ENCODE peak calls at places on chromosomes 1 and 21, in seven cellular contexts. F, V, M, I, A, Y and X are unnamed samples.

GRCh38 chr1:24555591-24556413 is at the start of gene NCMAP:
- DNase-seq in F (peak; percentile 65), V (peak; percentile 94), M (no peak), I (peak; percentile 46), A (no peak), Y (no peak), X (peak; percentile 32)

GRCh38 chr21:43300496-43301423 is 126.2 kb downstream of the SIK1 start:
- DNase-seq in F (no peak), V (peak; percentile 79), M (no peak), I (no peak), A (no peak), Y (peak; percentile 88), X (no peak)

GRCh38 chr1:9194024-9194423 is 40.5 kb upstream of the H6PD start:
- DNase-seq in F (no peak), V (no peak), M (no peak), I (no peak), A (no peak), Y (no peak), X (no peak)

GRCh38 chr1:42210421-42211133 is 46.0 kb upstream of the GUCA2A start:
- DNase-seq in F (no peak), V (no peak), M (no peak), I (no peak), A (peak; percentile 57), Y (peak; percentile 40), X (no peak)

GRCh38 chr1:6424000-6424565 is 493 bp upstream of the ESPN start:
- DNase-seq in F (no peak), V (peak; percentile 83), M (no peak), I (no peak), A (no peak), Y (no peak), X (no peak)

GRCh38 chr1:215082532-215083407 is at the start of gene KCNK2:
- DNase-seq in F (no peak), V (peak; percentile 68), M (no peak), I (no peak), A (peak; percentile 49), Y (no peak), X (no peak)

GRCh38 chr1:70966018-70966638 is 81.5 kb downstream of the PTGER3 start:
- DNase-seq in F (no peak), V (no peak), M (no peak), I (no peak), A (peak; percentile 27), Y (peak; percentile 3), X (no peak)

GRCh38 chr1:186682721-186683120 is 2.5 kb upstream of the PTGS2 start:
- DNase-seq in F (no peak), V (no peak), M (no peak), I (no peak), A (peak; percentile 86), Y (no peak), X (no peak)

GRCh38 chr21:35079181-35079580 is 30.1 kb upstream of the RUNX1 start:
- DNase-seq in F (no peak), V (no peak), M (no peak), I (no peak), A (no peak), Y (no peak), X (no peak)

GRCh38 chr1:145849356-145850165 is 4.1 kb downstream of the NUDT17 start:
- DNase-seq in F (peak; percentile 49), V (peak; percentile 59), M (no peak), I (no peak), A (peak; percentile 75), Y (peak; percentile 59), X (no peak)

GRCh38 chr1:71413441-71414170 is 332.8 kb upstream of the ZRANB2 start:
- DNase-seq in F (no peak), V (no peak), M (no peak), I (no peak), A (peak; percentile 39), Y (no peak), X (no peak)

GRCh38 chr1:226664413-226665101 is 74.5 kb downstream of the ITPKB start:
- DNase-seq in F (no peak), V (no peak), M (no peak), I (no peak), A (peak; percentile 95), Y (no peak), X (no peak)

GRCh38 chr1:226666164-226666506 is 72.9 kb downstream of the ITPKB start:
- DNase-seq in F (no peak), V (no peak), M (no peak), I (no peak), A (no peak), Y (no peak), X (no peak)

GRCh38 chr1:226666714-226667113 is 72.4 kb downstream of the ITPKB start:
- DNase-seq in F (no peak), V (no peak), M (no peak), I (no peak), A (no peak), Y (no peak), X (no peak)

GRCh38 chr1:226663327-226663704 is 75.8 kb downstream of the ITPKB start:
- DNase-seq in F (no peak), V (no peak), M (no peak), I (no peak), A (no peak), Y (no peak), X (no peak)

DNA sequence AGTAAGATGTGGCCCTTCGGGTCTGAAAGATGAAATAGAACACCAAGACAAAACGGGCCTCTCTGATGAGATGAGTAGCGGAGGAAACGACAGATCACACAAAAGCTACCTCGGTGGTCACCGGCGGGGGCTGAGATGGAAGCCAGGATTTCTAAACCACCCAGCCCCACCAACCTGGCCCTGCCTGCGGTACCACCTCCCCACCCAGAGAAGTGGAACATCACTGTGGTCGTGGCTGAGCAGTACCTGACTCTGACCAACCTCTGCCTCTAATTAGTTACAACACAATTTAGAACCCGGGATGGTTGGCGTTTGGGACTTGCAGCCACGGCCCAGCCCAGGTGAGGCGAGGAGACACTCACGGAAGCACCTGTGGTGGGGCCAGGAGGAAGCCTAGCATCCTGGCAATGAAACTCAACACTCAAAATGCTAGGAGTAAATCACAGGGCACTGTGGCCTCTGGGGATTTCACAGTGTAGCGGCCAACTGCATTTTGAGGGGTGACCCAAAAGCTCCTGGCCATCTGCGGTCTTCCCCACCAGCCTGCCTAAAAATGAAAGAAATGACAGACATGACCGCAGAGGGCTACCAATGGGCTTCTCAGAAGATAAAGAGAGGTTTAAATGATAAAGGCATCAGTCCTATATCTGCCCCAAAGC is 73.4 kb downstream of the ITPKB start:
- DNase-seq in F (no peak), V (no peak), M (no peak), I (no peak), A (no peak), Y (no peak), X (no peak)
- H3K4me3 ChIP-seq in F (no peak overlapping the region), V (no peak overlapping the region), M (no peak overlapping the region), I (no peak overlapping the region), A (no peak overlapping the region), Y (no peak overlapping the region), X (no peak overlapping the region)

DNA sequence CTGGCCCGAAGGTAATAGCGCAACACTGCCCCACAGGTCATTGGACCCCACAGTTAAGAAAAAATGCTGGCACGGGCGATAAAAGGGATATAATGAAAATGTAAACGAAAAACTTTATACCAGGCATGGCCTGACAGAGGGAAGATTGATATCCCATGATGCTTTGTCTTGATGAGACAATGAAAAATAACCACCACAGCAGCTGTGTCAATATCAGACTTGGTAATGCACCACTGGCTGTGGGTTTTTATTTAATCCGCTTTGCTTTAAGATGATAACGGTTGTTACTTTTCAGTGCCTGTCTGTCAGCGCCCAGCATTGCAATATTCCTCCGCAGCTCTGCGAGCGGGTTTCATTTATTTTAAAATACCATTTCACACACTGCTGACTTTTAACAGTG is 150.5 kb downstream of the NUF2 start:
- DNase-seq in F (no peak), V (no peak), M (no peak), I (no peak), A (no peak), Y (no peak), X (no peak)
- H3K4me3 ChIP-seq in F (no peak overlapping the region), V (no peak overlapping the region), M (peak overlapping the region; percentile 9), I (no peak overlapping the region), A (no peak overlapping the region), Y (no peak overlapping the region), X (no peak overlapping the region)

DNA sequence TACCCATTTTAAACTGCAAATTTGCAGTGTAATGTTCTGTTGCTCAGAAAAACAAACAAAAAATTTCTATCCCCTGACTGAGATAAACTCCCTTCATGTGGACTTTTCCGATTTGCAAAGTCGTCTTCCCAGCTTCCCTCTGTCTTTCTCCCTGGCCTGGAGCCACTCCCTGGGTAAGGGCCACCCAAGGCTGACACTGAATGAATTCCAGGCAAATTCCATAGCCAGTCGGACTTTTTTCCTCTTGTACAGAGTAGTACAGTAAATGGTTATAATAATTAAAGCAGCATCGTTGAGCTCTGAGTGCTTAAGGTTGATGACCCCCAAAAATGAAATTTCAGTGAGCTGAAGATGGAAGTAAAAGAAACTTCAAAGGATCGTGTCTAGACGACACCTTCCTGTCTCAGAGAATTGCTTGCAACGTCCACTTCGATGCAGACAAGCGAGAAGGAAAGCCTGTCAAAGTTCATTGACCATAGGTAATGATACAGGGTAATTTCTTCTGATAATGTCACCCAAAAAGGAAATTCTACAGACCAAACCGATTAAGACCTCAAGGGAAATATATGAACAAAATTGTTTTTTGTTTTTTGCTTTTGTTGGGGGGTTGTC is 33.6 kb upstream of the LHX8 start:
- DNase-seq in F (no peak), V (no peak), M (no peak), I (no peak), A (no peak), Y (no peak), X (no peak)
- H3K4me3 ChIP-seq in F (no peak overlapping the region), V (no peak overlapping the region), M (no peak overlapping the region), I (no peak overlapping the region), A (no peak overlapping the region), Y (no peak overlapping the region), X (no peak overlapping the region)

GRCh38 chr1:31765041-31765467 is 914 bp upstream of the ADGRB2 start:
- DNase-seq in F (no peak), V (no peak), M (no peak), I (no peak), A (no peak), Y (no peak), X (no peak)

GRCh38 chr1:31763671-31764306 is 351 bp downstream of the ADGRB2 start:
- DNase-seq in F (no peak), V (peak; percentile 82), M (no peak), I (peak; percentile 24), A (no peak), Y (no peak), X (no peak)

GRCh38 chr1:31765516-31765915 is 1.4 kb upstream of the ADGRB2 start:
- DNase-seq in F (no peak), V (no peak), M (no peak), I (no peak), A (no peak), Y (no peak), X (no peak)

GRCh38 chr1:31762726-31763670 is 1.1 kb downstream of the ADGRB2 start:
- DNase-seq in F (peak; percentile 36), V (peak; percentile 93), M (no peak), I (peak; percentile 62), A (no peak), Y (peak; percentile 43), X (peak; percentile 65)

DNA sequence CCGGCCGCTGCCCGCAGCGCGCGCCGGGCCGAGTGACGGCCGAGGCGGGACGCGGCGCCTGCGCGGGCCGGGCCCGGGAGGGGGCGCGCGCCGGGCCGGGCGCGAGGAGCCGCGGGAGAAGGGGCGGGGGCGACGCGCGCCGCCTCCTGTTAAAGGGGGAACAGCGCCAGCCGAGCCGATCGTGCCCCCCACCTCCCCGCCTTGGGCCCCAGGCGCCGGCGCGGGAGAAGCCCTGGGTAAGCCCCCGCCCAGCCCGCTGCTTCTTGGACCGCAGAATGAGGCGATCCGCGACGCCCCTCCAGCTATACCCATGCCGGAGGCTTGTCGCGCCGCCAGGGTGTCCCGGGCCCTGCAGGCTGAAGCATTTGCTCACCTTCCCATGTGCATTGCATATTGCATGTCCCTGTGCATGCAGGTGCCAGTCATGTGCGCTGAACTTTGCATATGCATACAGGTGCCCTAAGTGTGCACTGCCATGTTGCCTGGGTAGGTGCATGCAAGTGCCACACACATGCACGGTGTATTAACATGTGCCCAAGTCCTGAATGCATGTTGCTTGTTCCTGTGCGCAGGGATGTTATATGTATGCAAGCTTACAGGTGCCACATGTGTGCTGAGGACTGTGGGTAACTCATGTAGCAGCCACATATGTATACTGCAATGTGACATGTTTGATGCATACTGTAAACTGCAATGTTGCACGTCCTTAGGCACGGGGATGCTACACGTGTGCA is at the start of gene ADGRB2:
- DNase-seq in F (no peak), V (peak; percentile 86), M (no peak), I (no peak), A (no peak), Y (no peak), X (no peak)
- H3K4me3 ChIP-seq in F (no peak within 1 kb of the TSS), V (peak within 1 kb of the TSS; percentile 54), M (peak within 1 kb of the TSS; percentile 61), I (peak within 1 kb of the TSS; percentile 72), A (peak within 1 kb of the TSS; percentile 67), Y (peak within 1 kb of the TSS; percentile 33), X (peak within 1 kb of the TSS; percentile 61)